ENCODE peak calls at places on chromosomes 12 and 14, in six cellular contexts. O is ovary, T is IMR-90, U is HepG2, Z is heart left ventricle, P is tibial nerve. J is an unnamed sample.

GRCh38 chr12:24133385-24133784 is 183.9 kb upstream of the SOX5 start:
- DNase-seq in P (no peak), T (no peak), U (peak), O (no peak), Z (no peak), J (no peak)

GRCh38 chr12:111775205-111776193 is 8.8 kb downstream of the ALDH2 start:
- DNase-seq in U (peak), P (peak), O (peak), T (peak), Z (peak), J (no peak)

GRCh38 chr12:92020983-92021664 is 124.5 kb downstream of the BTG1 start:
- DNase-seq in T (peak), Z (no peak), U (no peak), O (no peak), P (no peak), J (no peak)

GRCh38 chr12:108172033-108172432 is 42.9 kb downstream of the WSCD2 start:
- DNase-seq in O (no peak), T (no peak), P (no peak), Z (no peak), U (no peak), J (no peak)

GRCh38 chr14:94390372-94391086 is 2.1 kb upstream of the SERPINA1 start:
- DNase-seq in Z (peak), U (no peak), T (no peak), O (no peak), P (no peak), J (no peak)

GRCh38 chr14:24310666-24311604 is at the start of gene LTB4R:
- DNase-seq in P (no peak), T (peak), O (peak), Z (peak), U (no peak), J (no peak)

GRCh38 chr12:122722347-122722746 is 5.7 kb upstream of the HCAR3 start:
- DNase-seq in O (no peak), P (no peak), T (no peak), Z (no peak), U (no peak), J (no peak)

GRCh38 chr12:13093850-13094225 is 9.6 kb downstream of the GSG1 start:
- DNase-seq in U (no peak), O (no peak), P (no peak), T (no peak), Z (no peak), J (no peak)

GRCh38 chr12:92408072-92408900 is 262.6 kb upstream of the BTG1 start:
- DNase-seq in Z (peak), O (no peak), U (peak), T (no peak), P (no peak), J (no peak)

GRCh38 chr12:98939350-98939749 is 294.3 kb downstream of the APAF1 start:
- DNase-seq in T (peak), U (peak), Z (no peak), O (no peak), P (no peak), J (no peak)

GRCh38 chr12:104721065-104721458 is 237.0 kb downstream of the SLC41A2 start:
- DNase-seq in P (no peak), U (no peak), O (no peak), Z (no peak), T (no peak), J (no peak)

GRCh38 chr12:104720346-104721064 is 237.6 kb downstream of the SLC41A2 start:
- DNase-seq in Z (peak), O (no peak), T (peak), U (no peak), P (no peak), J (no peak)

GRCh38 chr12:104721944-104722343 is 236.1 kb downstream of the SLC41A2 start:
- DNase-seq in U (no peak), Z (no peak), O (no peak), P (no peak), T (no peak), J (no peak)

GRCh38 chr12:104718581-104718980 is 239.5 kb downstream of the SLC41A2 start:
- DNase-seq in P (no peak), U (no peak), T (peak), O (peak), Z (peak), J (no peak)

GRCh38 chr12:104719700-104720345 is 238.3 kb downstream of the SLC41A2 start:
- DNase-seq in U (no peak), Z (no peak), O (no peak), P (no peak), T (no peak), J (no peak)
- H3K27ac ChIP-seq in U (no peak), Z (no peak), O (no peak), P (no peak), T (no peak), J (peak)

DNA sequence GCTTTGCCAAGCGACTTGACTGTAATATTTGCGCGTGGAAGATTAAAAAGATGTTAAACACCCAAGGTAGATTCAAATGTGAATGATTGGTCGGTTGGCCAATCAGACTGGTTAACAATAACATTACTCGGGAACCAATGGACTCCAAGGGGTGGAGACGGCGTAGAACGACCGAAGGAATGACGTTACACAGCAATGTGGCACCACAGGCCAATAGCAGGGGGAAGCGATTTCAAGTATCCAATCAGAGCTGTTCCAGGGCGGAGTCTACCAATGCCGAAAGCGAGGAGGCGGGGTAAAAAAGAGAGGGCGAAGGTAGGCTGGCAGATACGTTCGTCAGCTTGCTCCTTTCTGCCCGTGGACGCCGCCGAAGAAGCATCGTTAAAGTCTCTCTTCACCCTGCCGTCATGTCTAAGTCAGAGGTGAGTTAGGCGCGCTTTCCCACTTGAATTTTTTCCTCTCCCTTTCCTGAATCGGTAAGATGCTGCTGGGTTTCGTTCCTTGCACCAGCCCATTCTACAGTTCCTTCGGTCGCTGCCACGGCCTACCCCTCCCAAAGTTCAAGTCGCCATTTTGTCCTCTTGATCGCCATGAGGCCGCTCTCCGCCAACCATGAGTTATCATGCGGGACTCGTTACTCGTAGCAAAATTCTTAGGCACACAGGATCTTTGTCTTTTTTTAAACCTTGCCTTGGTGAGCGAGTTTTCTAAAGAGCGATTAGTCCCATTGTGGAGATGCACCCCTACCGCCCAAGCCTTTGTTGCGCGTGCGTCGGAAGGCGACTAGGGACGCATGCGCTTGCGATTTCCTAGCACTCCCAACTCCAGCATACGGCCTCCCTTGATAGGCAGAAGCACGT is at the start of gene HNRNPA1:
- DNase-seq in Z (peak), T (peak), P (peak), U (peak), O (peak), J (peak)
- TF ChIP-seq POLR2A in Z (peak), T (peak), P (peak), U (peak), O (peak), J (peak)

DNA sequence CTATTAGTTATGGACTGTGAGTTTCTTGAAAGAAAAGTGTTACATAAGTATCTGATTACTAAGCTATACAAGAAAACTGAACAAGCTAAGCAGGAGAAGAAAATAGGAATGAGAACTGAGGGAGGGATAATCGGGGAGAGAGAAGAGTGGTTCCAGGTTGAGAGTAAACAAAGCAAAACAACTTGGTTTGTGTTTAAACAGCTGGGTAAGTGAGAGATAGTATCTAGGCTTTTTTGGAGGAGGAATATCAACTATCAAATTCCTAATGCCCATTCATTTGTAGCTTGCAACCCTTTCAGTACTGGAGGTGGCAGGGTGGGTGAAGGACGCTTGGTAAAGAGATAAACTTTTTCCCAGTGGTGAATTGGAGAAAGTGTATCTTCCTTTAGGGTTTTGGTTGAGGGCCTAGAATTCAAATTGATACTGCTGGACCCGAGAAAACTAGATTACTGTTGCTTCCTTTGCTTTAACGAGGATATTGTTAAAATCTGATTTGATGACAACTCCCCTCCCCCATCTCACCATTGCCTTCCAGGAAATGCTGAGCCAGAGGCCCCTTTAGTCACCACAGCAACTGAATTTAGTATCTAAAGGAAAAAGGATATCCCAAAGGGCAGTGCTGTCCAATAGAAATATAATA is 2.0 kb upstream of the SLC2A3 start:
- DNase-seq in P (no peak), O (no peak), T (no peak), Z (no peak), U (no peak), J (no peak)
- H3K27ac ChIP-seq in P (no peak), O (no peak), T (no peak), Z (no peak), U (no peak), J (peak)

DNA sequence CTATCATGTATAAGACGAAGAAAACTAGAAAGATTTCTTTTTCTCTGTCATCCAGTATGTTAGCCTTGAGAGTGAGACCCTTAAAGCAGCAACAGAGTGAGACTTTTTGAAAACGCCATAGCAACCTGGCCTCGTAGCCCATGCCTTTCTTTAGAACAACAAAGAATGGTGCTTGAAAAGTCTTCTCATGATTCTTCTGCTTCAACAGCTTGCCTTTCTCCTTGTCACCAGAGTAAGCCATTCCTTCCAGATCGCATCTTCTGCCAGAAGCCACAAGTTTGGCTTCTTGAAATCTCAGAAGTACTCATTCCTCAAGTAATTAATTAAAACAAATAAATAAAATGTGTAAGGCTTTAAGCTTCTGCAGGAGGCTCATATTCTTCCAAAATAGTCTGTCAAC is 109.4 kb downstream of the PDE3A start:
- DNase-seq in O (no peak), Z (no peak), U (no peak), P (no peak), T (peak), J (no peak)
- TF ChIP-seq POLR2A in O (no peak), Z (no peak), U (no peak), P (no peak), T (no peak), J (no peak)

DNA sequence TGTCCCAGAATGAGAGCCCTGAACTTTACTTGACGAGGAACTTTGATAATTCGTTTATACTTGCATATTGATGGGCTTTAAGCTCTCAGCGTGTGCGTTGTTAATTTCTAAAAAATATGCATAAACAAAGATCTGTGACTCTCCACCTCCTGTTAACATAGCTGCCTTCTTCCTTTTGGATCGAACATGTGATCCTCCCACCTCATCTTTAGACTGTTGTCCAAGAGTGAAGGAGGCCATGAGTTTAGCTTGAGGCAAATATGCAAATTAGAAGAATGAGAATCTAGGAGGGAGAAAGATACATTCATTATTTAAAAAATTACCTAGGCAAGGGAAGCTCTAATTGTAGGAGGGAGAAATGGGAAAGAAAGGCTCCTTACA is 617 bp downstream of the TTC8 start:
- DNase-seq in U (no peak), P (no peak), T (peak), O (no peak), Z (no peak), J (no peak)
- H3K27ac ChIP-seq in U (peak), P (no peak), T (peak), O (peak), Z (peak), J (peak)

GRCh38 chr12:119681953-119682352 is 14.0 kb downstream of the PRKAB1 start:
- DNase-seq in O (no peak), P (no peak), Z (no peak), T (no peak), U (no peak), J (no peak)
- TF ChIP-seq POLR2A in O (no peak), P (no peak), Z (no peak), T (no peak), U (no peak), J (no peak)

GRCh38 chr14:68580676-68581075 is 212.2 kb downstream of the ZFP36L1 start:
- DNase-seq in Z (no peak), U (no peak), O (no peak), T (no peak), P (no peak), J (no peak)

GRCh38 chr14:68576496-68577244 is 216.2 kb downstream of the ZFP36L1 start:
- DNase-seq in Z (no peak), P (no peak), U (peak), T (peak), O (no peak), J (no peak)

GRCh38 chr14:68576031-68576430 is 216.8 kb downstream of the ZFP36L1 start:
- DNase-seq in O (no peak), Z (no peak), U (no peak), T (no peak), P (no peak), J (no peak)

GRCh38 chr14:68580096-68580640 is 212.7 kb downstream of the ZFP36L1 start:
- DNase-seq in P (no peak), T (no peak), U (no peak), O (no peak), Z (no peak), J (no peak)

GRCh38 chr14:68578597-68578996 is 214.3 kb downstream of the ZFP36L1 start:
- DNase-seq in P (no peak), T (no peak), Z (no peak), U (no peak), O (no peak), J (no peak)
- H3K27ac ChIP-seq in P (no peak), T (peak), Z (no peak), U (no peak), O (no peak), J (no peak)

DNA sequence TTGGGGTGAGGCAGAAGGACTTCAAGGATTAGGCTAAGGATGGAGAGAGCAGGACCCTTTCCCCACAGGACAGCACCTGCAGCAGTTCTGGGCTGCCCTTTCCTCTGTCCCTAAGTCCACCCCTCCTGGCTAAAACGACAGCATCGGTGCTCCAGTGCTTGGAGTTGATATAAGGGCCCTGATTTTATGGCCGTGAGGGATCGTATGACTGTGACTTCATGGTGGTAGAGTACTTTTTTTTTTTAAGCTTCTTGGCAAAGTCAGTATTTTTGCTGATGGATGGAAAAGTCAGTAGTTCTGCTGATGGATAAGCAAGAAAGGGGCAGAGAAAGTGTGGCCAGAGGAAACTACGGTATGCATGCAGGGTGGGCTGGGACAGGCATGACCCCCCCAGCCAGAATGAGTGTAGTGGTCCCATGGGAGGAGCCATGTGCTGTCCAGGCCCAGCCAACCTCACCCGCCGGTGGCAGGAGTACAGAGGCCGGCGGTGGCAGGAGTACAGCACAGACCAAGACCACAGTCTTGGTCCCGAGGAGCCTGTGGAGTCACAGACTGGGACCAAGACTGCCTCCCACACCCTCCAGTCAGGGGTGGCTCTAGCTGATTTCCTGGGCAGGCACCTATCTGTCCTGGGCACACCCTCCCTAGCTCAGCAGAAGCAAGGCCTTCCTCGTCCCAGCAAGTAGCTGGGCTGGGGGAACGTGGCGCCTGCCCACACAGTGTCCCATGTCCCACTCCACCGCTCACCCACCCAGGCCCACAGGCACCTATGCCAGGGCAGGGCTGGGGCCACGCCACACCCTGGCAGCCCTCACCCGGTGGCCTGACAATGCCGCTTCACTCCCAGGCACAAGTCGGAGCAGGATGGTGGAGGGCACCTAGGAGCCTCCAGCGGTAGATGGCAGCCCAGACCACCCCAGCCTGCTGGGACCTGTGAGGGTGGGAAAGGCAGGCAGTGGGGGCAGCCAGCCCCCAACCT is 46.3 kb downstream of the CCDC88C start:
- DNase-seq in P (no peak), Z (no peak), U (no peak), O (no peak), T (no peak), J (no peak)
- TF ChIP-seq POLR2A in P (no peak), Z (no peak), U (no peak), O (no peak), T (no peak), J (no peak)

J was measured in esophagus squamous epithelium.